ENCODE peak calls at places on chromosomes 16 and 17, in four cellular contexts. P is HepG2, S is GM12878, F is H1. Y is an unnamed sample.

GRCh38 chr17:56715613-56716357 is 117.9 kb downstream of the C17orf67 start:
- DNase-seq in P (peak; percentile 65), S (peak; percentile 38), F (no peak), Y (peak; percentile 71)

GRCh38 chr17:62760059-62760887 is 47.8 kb downstream of the MARCHF10 start:
- DNase-seq in S (no peak), P (no peak), F (no peak), Y (no peak)

GRCh38 chr17:48484850-48485249 is 46.0 kb downstream of the HOXB1 start:
- DNase-seq in S (no peak), F (no peak), P (no peak), Y (no peak)

GRCh38 chr16:1300664-1301476 is 8.6 kb upstream of the UBE2I start:
- DNase-seq in S (no peak), F (no peak), P (peak; percentile 55), Y (peak; percentile 30)

GRCh38 chr17:81271226-81271625 is 23.9 kb downstream of the SLC38A10 start:
- DNase-seq in S (no peak), P (no peak), F (no peak), Y (no peak)

GRCh38 chr16:9159839-9160550 is 68.6 kb downstream of the HAPSTR1 start:
- DNase-seq in S (peak; percentile 4), F (peak; percentile 83), P (peak; percentile 67), Y (peak; percentile 82)

GRCh38 chr16:49453983-49454382 is 80.4 kb downstream of the C16orf78 start:
- DNase-seq in P (no peak), S (no peak), F (no peak), Y (no peak)

GRCh38 chr17:31674305-31674704 is 184.7 kb downstream of the COPRS start:
- DNase-seq in P (no peak), F (no peak), S (no peak), Y (no peak)

GRCh38 chr16:56477096-56477878 is 25.9 kb downstream of the OGFOD1 start:
- DNase-seq in P (peak; percentile 27), F (no peak), S (no peak), Y (no peak)

GRCh38 chr17:4520060-4520880 is 21.6 kb downstream of the SPNS2 start:
- DNase-seq in F (no peak), P (no peak), S (no peak), Y (no peak)

GRCh38 chr16:80265624-80266306 is 275.0 kb upstream of the DYNLRB2 start:
- DNase-seq in P (peak; percentile 99), S (no peak), F (no peak), Y (no peak)

GRCh38 chr16:720990-721764 is at the start of gene ANTKMT:
- DNase-seq in P (peak; percentile 80), F (no peak), S (no peak), Y (peak; percentile 86)

GRCh38 chr17:14119546-14119945 is 50.2 kb downstream of the COX10 start:
- DNase-seq in F (no peak), P (no peak), S (no peak), Y (no peak)

GRCh38 chr16:82059161-82059982 is 24.3 kb downstream of the HSD17B2 start:
- DNase-seq in S (no peak), P (no peak), F (no peak), Y (no peak)

GRCh38 chr17:43170766-43171681 is at the start of gene NBR1:
- DNase-seq in F (peak; percentile 91), P (peak; percentile 99), S (peak; percentile 100), Y (peak; percentile 96)

GRCh38 chr17:35588196-35588920 is 1.2 kb downstream of the AP2B1 start:
- DNase-seq in P (no peak), F (no peak), S (no peak), Y (no peak)

GRCh38 chr16:79217375-79218011 is 383.0 kb downstream of the MAF start:
- DNase-seq in F (no peak), S (no peak), P (no peak), Y (no peak)

GRCh38 chr17:19379306-19380075 is 1.2 kb downstream of the MAPK7 start:
- DNase-seq in P (no peak), S (no peak), F (no peak), Y (no peak)
- H3K9ac ChIP-seq in P (peak overlapping the region; percentile 81), S (peak overlapping the region; percentile 64), F (peak overlapping the region; percentile 88), Y (peak overlapping the region; percentile 96)

GRCh38 chr16:86662740-86663139 is 84.4 kb downstream of the FOXL1 start:
- DNase-seq in S (no peak), P (no peak), F (no peak), Y (no peak)

GRCh38 chr16:86660623-86661022 is 82.3 kb downstream of the FOXL1 start:
- DNase-seq in F (no peak), S (no peak), P (no peak), Y (no peak)

GRCh38 chr16:86663691-86664517 is 85.6 kb downstream of the FOXL1 start:
- DNase-seq in P (no peak), S (no peak), F (no peak), Y (no peak)

GRCh38 chr16:86662195-86662594 is 83.8 kb downstream of the FOXL1 start:
- DNase-seq in F (no peak), S (no peak), P (no peak), Y (no peak)

DNA sequence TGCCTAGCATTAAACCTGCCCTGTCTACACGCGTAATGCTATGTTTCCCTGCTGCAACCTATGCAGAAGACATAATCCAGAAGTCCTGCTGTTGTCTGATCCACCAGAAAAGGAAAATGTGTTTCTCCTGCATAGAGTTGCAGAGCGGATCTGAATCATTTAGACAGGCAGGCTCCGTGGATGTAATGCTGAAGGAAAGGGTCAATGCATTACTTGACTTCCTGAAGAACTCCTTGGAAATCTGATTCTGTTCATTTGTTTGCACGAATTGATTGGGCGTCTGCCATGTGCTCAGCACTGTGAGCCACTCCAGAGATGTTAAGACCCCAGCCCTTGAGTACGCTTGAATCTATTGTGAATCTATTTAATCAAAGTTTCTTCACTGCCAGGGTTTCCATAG is 83.4 kb downstream of the FOXL1 start:
- DNase-seq in S (no peak), F (no peak), P (no peak), Y (no peak)
- TF ChIP-seq SUZ12 in S (no peak), F (no peak), P (no peak), Y (no peak)

GRCh38 chr17:75877752-75878173 is 618 bp downstream of the TRIM47 start:
- DNase-seq in P (peak; percentile 68), F (no peak), S (no peak), Y (no peak)

GRCh38 chr17:75875940-75876189 is 2.5 kb downstream of the TRIM47 start:
- DNase-seq in S (no peak), F (no peak), P (no peak), Y (no peak)

GRCh38 chr17:75878174-75878998 is at the start of gene TRIM47:
- DNase-seq in F (no peak), S (no peak), P (peak; percentile 83), Y (no peak)

GRCh38 chr17:75876190-75876937 is 2.0 kb downstream of the TRIM47 start:
- DNase-seq in S (no peak), P (peak; percentile 97), F (no peak), Y (no peak)

DNA sequence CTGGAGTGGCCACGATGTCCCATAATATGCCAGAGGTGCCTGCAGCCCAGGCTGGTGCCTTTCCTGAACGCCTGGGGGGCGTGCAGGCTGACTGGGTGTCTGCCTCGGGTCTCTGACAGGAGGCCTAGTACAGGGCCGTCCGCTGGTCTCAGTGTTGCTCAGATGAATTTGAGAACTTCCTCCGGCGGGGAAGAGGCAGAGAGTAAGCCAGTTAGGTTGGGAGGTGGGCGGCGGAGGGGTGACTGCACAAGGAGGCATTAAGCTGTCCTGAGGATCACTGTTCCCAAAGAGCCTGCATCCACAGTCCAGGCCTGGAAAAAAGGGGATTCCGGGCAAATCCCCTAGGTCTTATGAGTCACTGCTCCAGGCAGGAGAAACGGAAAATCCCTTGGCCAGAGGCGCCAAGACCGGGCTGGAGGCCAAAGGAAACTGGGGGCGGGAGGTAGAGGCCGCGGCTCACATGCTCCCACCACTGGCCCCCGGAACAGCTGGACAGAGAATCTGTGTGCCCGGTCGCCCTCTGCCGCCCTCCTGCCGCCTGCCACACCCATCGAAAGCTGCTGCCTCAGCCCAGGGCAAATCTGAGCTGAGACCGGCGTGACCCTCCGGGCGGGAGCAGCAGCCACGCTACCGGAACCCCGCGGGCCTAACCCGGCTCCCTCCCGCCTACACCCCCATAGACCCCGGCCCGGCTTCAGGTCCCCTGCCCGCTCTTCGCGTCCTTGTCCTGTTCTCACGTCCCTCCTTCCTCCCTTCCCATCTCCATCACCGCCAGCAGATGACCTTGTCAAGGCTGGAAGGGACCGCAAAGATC is 1.2 kb downstream of the TRIM47 start:
- DNase-seq in F (no peak), P (peak; percentile 74), S (no peak), Y (no peak)
- TF ChIP-seq ZNF274 in F (no peak), P (peak; percentile 71), S (no peak), Y (no peak)

DNA sequence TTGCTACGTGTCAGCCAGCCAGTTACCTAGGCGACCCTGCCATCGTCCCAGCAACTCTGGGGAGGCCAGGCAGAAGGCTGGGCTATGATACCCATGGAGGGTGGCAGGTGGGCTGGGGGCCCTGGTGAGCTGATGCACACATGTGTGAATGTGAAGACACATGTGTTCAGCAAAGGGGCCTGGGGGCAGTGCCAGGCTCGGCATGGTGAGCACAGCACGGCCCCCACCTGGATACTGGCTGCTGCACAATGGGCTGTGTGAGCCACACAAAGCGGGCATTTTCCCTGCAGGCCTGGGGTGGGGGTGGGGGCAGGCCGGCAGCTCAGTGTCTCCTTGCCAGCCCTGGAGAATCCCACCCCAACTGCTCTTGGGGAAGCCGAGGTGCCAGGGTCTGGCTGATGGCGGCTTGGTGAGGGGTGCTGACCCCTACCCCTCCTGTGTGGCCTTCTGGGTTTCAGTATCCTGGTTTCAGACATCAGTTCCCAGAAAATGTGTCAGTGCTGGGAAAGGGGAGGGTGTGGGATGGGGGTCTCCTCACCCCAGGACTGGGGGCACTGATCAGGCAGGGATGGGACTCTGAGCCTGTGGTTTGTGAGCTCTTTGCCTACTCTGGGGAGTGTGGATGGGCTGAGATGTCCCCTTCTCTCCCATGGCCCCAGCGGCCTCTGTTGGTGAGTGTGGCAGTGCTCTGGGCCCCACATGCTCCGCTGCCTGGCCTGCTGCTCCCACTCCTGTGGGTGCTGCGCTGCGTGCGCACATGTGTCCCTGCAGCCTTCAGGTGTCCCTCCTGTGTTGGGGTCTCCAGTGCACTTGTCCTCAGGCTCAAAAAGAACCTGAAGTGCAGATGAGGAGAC is 5.1 kb downstream of the LLGL1 start:
- DNase-seq in S (no peak), P (no peak), F (no peak), Y (no peak)
- H3K9ac ChIP-seq in S (no peak overlapping the region), P (no peak overlapping the region), F (no peak overlapping the region), Y (no peak overlapping the region)

GRCh38 chr17:64497565-64498035 is 746 bp upstream of the POLG2 start:
- DNase-seq in S (no peak), F (no peak), P (no peak), Y (no peak)

GRCh38 chr17:64499805-64500486 is 3.1 kb upstream of the POLG2 start:
- DNase-seq in P (no peak), F (no peak), S (no peak), Y (no peak)

GRCh38 chr17:64496786-64497564 is at the start of gene POLG2:
- DNase-seq in F (peak; percentile 73), S (peak; percentile 75), P (peak; percentile 92), Y (peak; percentile 85)

GRCh38 chr17:64500487-64500859 is 3.6 kb upstream of the POLG2 start:
- DNase-seq in S (no peak), F (no peak), P (no peak), Y (no peak)

GRCh38 chr17:64498308-64499203 is 1.7 kb upstream of the POLG2 start:
- DNase-seq in F (no peak), S (no peak), P (no peak), Y (no peak)
- TF ChIP-seq SUZ12 in F (no peak), S (no peak), P (no peak), Y (no peak)

Y was measured in NT2/D1.